ENCODE peak calls at places on chromosomes 4 and X, in seven cellular contexts. One of them, this sample, is unnamed.

GRCh38 chr4:57234252-57234775 is 124.1 kb upstream of the IGFBP7 start:
- DNase-seq in mucosa of descending colon: no peak
- DNase-seq in transverse colon: no peak
- DNase-seq in dorsolateral prefrontal cortex: no peak
- DNase-seq in IMR-90: no peak
- DNase-seq in heart right ventricle: no peak
- DNase-seq in ovary: no peak
- DNase-seq in this sample: no peak

GRCh38 chr4:138243369-138243768 is 1.2 kb upstream of the SLC7A11 start:
- DNase-seq in dorsolateral prefrontal cortex: no peak
- DNase-seq in mucosa of descending colon: no peak
- DNase-seq in ovary: no peak
- DNase-seq in heart right ventricle: no peak
- DNase-seq in transverse colon: no peak
- DNase-seq in IMR-90: no peak
- DNase-seq in this sample: no peak

GRCh38 chrX:99820197-99820596 is 589.9 kb downstream of the PCDH19 start:
- DNase-seq in heart right ventricle: no peak
- DNase-seq in mucosa of descending colon: no peak
- DNase-seq in transverse colon: no peak
- DNase-seq in dorsolateral prefrontal cortex: no peak
- DNase-seq in IMR-90: no peak
- DNase-seq in ovary: no peak
- DNase-seq in this sample: no peak

GRCh38 chrX:52416816-52417215 is 48.0 kb downstream of the XAGE2 start:
- DNase-seq in dorsolateral prefrontal cortex: no peak
- DNase-seq in IMR-90: no peak
- DNase-seq in ovary: no peak
- DNase-seq in transverse colon: no peak
- DNase-seq in heart right ventricle: no peak
- DNase-seq in mucosa of descending colon: no peak
- DNase-seq in this sample: no peak

GRCh38 chr4:81502561-81502960 is 30.9 kb upstream of the RASGEF1B start:
- DNase-seq in ovary: no peak
- DNase-seq in transverse colon: no peak
- DNase-seq in IMR-90: no peak
- DNase-seq in dorsolateral prefrontal cortex: no peak
- DNase-seq in mucosa of descending colon: no peak
- DNase-seq in heart right ventricle: no peak
- DNase-seq in this sample: no peak

GRCh38 chr4:152885185-152885584 is 50.9 kb upstream of the FHDC1 start:
- DNase-seq in transverse colon: no peak
- DNase-seq in dorsolateral prefrontal cortex: no peak
- DNase-seq in ovary: no peak
- DNase-seq in heart right ventricle: no peak
- DNase-seq in mucosa of descending colon: no peak
- DNase-seq in IMR-90: no peak
- DNase-seq in this sample: no peak

GRCh38 chrX:108735680-108736508 is 469 bp downstream of the IRS4 start:
- DNase-seq in mucosa of descending colon: no peak
- DNase-seq in transverse colon: no peak
- DNase-seq in dorsolateral prefrontal cortex: peak; percentile 24
- DNase-seq in IMR-90: no peak
- DNase-seq in ovary: peak; percentile 36
- DNase-seq in heart right ventricle: no peak
- DNase-seq in this sample: no peak

GRCh38 chr4:55132775-55133174 is 7.4 kb upstream of the KDR start:
- DNase-seq in heart right ventricle: no peak
- DNase-seq in mucosa of descending colon: no peak
- DNase-seq in IMR-90: no peak
- DNase-seq in dorsolateral prefrontal cortex: no peak
- DNase-seq in ovary: no peak
- DNase-seq in transverse colon: no peak
- DNase-seq in this sample: no peak

GRCh38 chrX:136650811-136651210 is 2.9 kb downstream of the CD40LG start:
- DNase-seq in IMR-90: no peak
- DNase-seq in mucosa of descending colon: no peak
- DNase-seq in heart right ventricle: no peak
- DNase-seq in ovary: no peak
- DNase-seq in transverse colon: no peak
- DNase-seq in dorsolateral prefrontal cortex: no peak
- DNase-seq in this sample: no peak

GRCh38 chrX:48071064-48071985 is at the start of gene ZNF630:
- DNase-seq in ovary: peak; percentile 74
- DNase-seq in dorsolateral prefrontal cortex: peak; percentile 26
- DNase-seq in mucosa of descending colon: peak; percentile 84
- DNase-seq in transverse colon: peak; percentile 85
- DNase-seq in IMR-90: peak; percentile 6
- DNase-seq in heart right ventricle: peak; percentile 77
- DNase-seq in this sample: peak; percentile 2

GRCh38 chrX:56726609-56727008 is 2.4 kb upstream of the NBDY start:
- DNase-seq in mucosa of descending colon: no peak
- DNase-seq in ovary: no peak
- DNase-seq in transverse colon: no peak
- DNase-seq in heart right ventricle: peak; percentile 6
- DNase-seq in IMR-90: peak; percentile 61
- DNase-seq in dorsolateral prefrontal cortex: no peak
- DNase-seq in this sample: peak; percentile 44

GRCh38 chr4:18020671-18021469 is 685 bp downstream of the LCORL start:
- DNase-seq in IMR-90: peak; percentile 83
- DNase-seq in transverse colon: peak; percentile 70
- DNase-seq in mucosa of descending colon: peak; percentile 70
- DNase-seq in ovary: peak; percentile 75
- DNase-seq in dorsolateral prefrontal cortex: peak; percentile 53
- DNase-seq in heart right ventricle: peak; percentile 71
- DNase-seq in this sample: peak; percentile 80

GRCh38 chr4:149409186-149410056 is 406.2 kb downstream of the IQCM start:
- DNase-seq in IMR-90: peak; percentile 38
- DNase-seq in dorsolateral prefrontal cortex: no peak
- DNase-seq in mucosa of descending colon: no peak
- DNase-seq in transverse colon: no peak
- DNase-seq in ovary: no peak
- DNase-seq in heart right ventricle: peak; percentile 68
- DNase-seq in this sample: peak; percentile 94

GRCh38 chrX:23857409-23857808 is 50.3 kb downstream of the APOO start:
- DNase-seq in transverse colon: no peak
- DNase-seq in ovary: no peak
- DNase-seq in heart right ventricle: no peak
- DNase-seq in IMR-90: no peak
- DNase-seq in dorsolateral prefrontal cortex: no peak
- DNase-seq in mucosa of descending colon: no peak
- DNase-seq in this sample: no peak

GRCh38 chrX:111869639-111870034 is 6.3 kb upstream of the TRPC5OS start:
- DNase-seq in transverse colon: peak; percentile 7
- DNase-seq in IMR-90: peak; percentile 63
- DNase-seq in heart right ventricle: peak; percentile 14
- DNase-seq in ovary: no peak
- DNase-seq in mucosa of descending colon: no peak
- DNase-seq in dorsolateral prefrontal cortex: no peak
- DNase-seq in this sample: peak; percentile 50

GRCh38 chr4:87093443-87094123 is 126.8 kb downstream of the KLHL8 start:
- DNase-seq in mucosa of descending colon: no peak
- DNase-seq in dorsolateral prefrontal cortex: no peak
- DNase-seq in IMR-90: peak; percentile 72
- DNase-seq in ovary: peak; percentile 37
- DNase-seq in transverse colon: no peak
- DNase-seq in heart right ventricle: peak; percentile 44
- DNase-seq in this sample: peak; percentile 42

GRCh38 chrX:151780621-151781020 is 46.1 kb downstream of the CNGA2 start:
- DNase-seq in ovary: no peak
- DNase-seq in mucosa of descending colon: no peak
- DNase-seq in transverse colon: no peak
- DNase-seq in heart right ventricle: no peak
- DNase-seq in dorsolateral prefrontal cortex: no peak
- DNase-seq in IMR-90: no peak
- DNase-seq in this sample: no peak

GRCh38 chrX:10350991-10351390 is 194.2 kb downstream of the CLCN4 start:
- DNase-seq in transverse colon: no peak
- DNase-seq in ovary: no peak
- DNase-seq in heart right ventricle: no peak
- DNase-seq in IMR-90: peak; percentile 41
- DNase-seq in mucosa of descending colon: no peak
- DNase-seq in dorsolateral prefrontal cortex: no peak
- DNase-seq in this sample: peak; percentile 51

GRCh38 chrX:29419774-29420553 is 795.4 kb upstream of the MAGEB2 start:
- DNase-seq in mucosa of descending colon: no peak
- DNase-seq in heart right ventricle: no peak
- DNase-seq in transverse colon: no peak
- DNase-seq in IMR-90: peak; percentile 69
- DNase-seq in dorsolateral prefrontal cortex: no peak
- DNase-seq in ovary: no peak
- DNase-seq in this sample: no peak

DNA sequence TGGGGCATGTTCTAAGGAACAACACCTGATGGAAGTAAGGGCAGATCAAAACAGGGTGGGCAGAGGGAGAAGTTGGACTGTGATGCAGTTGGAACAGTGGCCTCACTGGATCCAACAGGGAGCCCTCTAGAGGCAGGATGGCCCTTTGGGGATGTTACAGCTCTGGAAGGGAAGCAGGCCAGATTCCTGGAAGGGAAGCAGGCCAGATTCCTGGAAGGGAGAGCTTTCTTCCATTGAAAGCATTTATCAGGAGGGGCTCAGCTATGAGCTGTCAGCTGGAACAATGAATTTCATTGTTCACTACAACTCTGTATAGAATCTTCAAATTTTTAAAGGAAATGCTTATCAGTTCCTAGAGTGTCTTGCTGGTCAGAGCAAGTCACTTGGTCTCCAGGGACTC is 17.7 kb downstream of the IL15 start:
- DNase-seq in ovary: peak; percentile 17
- DNase-seq in IMR-90: peak; percentile 47
- DNase-seq in transverse colon: peak; percentile 28
- DNase-seq in mucosa of descending colon: peak; percentile 24
- DNase-seq in heart right ventricle: peak; percentile 66
- DNase-seq in dorsolateral prefrontal cortex: no peak
- DNase-seq in this sample: no peak
- TF ChIP-seq CTCF in ovary: no peak
- TF ChIP-seq CTCF in IMR-90: peak; percentile 40
- TF ChIP-seq CTCF in transverse colon: no peak
- TF ChIP-seq CTCF in mucosa of descending colon: peak; percentile 20
- TF ChIP-seq CTCF in heart right ventricle: peak; percentile 67
- TF ChIP-seq CTCF in dorsolateral prefrontal cortex: no peak
- TF ChIP-seq CTCF in this sample: peak; percentile 39

GRCh38 chr4:113604955-113605354 is 156.6 kb downstream of the CAMK2D start:
- DNase-seq in transverse colon: no peak
- DNase-seq in heart right ventricle: no peak
- DNase-seq in mucosa of descending colon: no peak
- DNase-seq in IMR-90: peak; percentile 64
- DNase-seq in dorsolateral prefrontal cortex: no peak
- DNase-seq in ovary: no peak
- DNase-seq in this sample: no peak
- H3K4me3 ChIP-seq in transverse colon: no peak overlapping the region
- H3K4me3 ChIP-seq in heart right ventricle: no peak overlapping the region
- H3K4me3 ChIP-seq in mucosa of descending colon: no peak overlapping the region
- H3K4me3 ChIP-seq in IMR-90: no peak overlapping the region
- H3K4me3 ChIP-seq in dorsolateral prefrontal cortex: no peak overlapping the region
- H3K4me3 ChIP-seq in ovary: no peak overlapping the region
- H3K4me3 ChIP-seq in this sample: no peak overlapping the region

DNA sequence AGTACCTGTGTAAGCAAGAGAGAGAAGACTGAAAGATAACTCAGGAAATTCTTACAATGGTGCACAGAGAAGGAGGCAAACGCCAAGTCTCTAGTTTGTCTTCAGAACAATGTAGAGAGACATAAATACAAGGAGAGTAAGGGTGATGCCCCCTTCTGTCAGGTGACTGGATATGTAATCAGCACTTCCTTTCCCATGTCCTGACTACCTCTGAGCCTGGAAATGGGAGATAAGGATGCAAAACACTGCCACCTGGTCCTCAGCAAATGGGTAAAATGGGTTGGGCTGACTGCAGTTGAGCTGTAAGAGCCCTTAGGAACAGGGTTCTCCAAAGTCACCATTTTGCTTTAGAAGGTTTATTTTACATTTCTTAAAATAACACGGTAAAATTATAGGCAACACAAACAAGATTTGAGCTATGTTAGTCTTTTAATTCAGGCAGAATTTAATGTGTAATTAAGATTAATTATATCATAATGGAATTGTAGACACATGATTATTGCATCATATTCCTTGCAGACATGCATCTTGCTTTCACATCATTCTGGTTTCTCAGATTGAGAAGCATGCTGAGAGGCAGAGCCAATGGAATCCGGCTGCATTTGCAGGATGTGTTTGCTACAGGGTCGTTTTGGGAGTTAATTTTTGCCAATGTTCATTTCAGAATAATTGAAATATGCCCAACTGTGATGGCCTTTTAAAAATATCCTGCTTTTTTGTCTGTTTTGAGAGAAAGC is 37.2 kb upstream of the ARX start:
- DNase-seq in transverse colon: no peak
- DNase-seq in dorsolateral prefrontal cortex: no peak
- DNase-seq in heart right ventricle: no peak
- DNase-seq in IMR-90: no peak
- DNase-seq in mucosa of descending colon: no peak
- DNase-seq in ovary: no peak
- DNase-seq in this sample: no peak
- TF ChIP-seq CTCF in transverse colon: no peak
- TF ChIP-seq CTCF in dorsolateral prefrontal cortex: no peak
- TF ChIP-seq CTCF in heart right ventricle: no peak
- TF ChIP-seq CTCF in IMR-90: no peak
- TF ChIP-seq CTCF in mucosa of descending colon: no peak
- TF ChIP-seq CTCF in ovary: no peak
- TF ChIP-seq CTCF in this sample: no peak

GRCh38 chrX:39873111-39873510 is 224.6 kb downstream of the BCOR start:
- DNase-seq in dorsolateral prefrontal cortex: no peak
- DNase-seq in transverse colon: no peak
- DNase-seq in heart right ventricle: no peak
- DNase-seq in ovary: no peak
- DNase-seq in IMR-90: no peak
- DNase-seq in mucosa of descending colon: no peak
- DNase-seq in this sample: no peak

GRCh38 chrX:39874202-39874816 is 223.4 kb downstream of the BCOR start:
- DNase-seq in heart right ventricle: no peak
- DNase-seq in mucosa of descending colon: no peak
- DNase-seq in dorsolateral prefrontal cortex: no peak
- DNase-seq in IMR-90: peak; percentile 26
- DNase-seq in ovary: no peak
- DNase-seq in transverse colon: no peak
- DNase-seq in this sample: no peak

GRCh38 chrX:39875834-39876625 is 221.7 kb downstream of the BCOR start:
- DNase-seq in IMR-90: no peak
- DNase-seq in transverse colon: no peak
- DNase-seq in ovary: no peak
- DNase-seq in mucosa of descending colon: no peak
- DNase-seq in dorsolateral prefrontal cortex: no peak
- DNase-seq in heart right ventricle: no peak
- DNase-seq in this sample: no peak

GRCh38 chrX:39869846-39870601 is 227.7 kb downstream of the BCOR start:
- DNase-seq in ovary: no peak
- DNase-seq in mucosa of descending colon: no peak
- DNase-seq in IMR-90: peak; percentile 63
- DNase-seq in transverse colon: peak; percentile 26
- DNase-seq in heart right ventricle: no peak
- DNase-seq in dorsolateral prefrontal cortex: no peak
- DNase-seq in this sample: no peak

DNA sequence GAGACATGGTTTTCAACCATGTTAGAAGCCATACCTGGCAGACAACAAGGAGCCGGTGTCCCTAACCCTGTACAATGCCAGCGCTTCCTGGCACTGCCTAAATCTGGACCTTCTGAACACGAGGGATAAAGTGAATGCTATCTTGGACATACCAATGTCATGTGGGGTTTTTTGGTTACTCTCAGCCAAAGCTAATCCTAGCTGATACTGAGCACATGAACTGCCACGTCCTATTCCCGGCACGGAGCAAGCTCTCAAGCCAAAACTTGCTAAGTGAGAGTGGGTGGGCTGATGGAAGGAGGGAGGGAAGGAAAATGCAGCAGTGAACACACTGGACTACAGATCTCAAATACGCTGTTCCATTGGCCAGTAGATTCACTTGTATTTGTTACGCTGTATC is 226.1 kb downstream of the BCOR start:
- DNase-seq in transverse colon: no peak
- DNase-seq in dorsolateral prefrontal cortex: no peak
- DNase-seq in heart right ventricle: no peak
- DNase-seq in IMR-90: no peak
- DNase-seq in ovary: no peak
- DNase-seq in mucosa of descending colon: no peak
- DNase-seq in this sample: no peak
- H3K4me3 ChIP-seq in transverse colon: no peak overlapping the region
- H3K4me3 ChIP-seq in dorsolateral prefrontal cortex: no peak overlapping the region
- H3K4me3 ChIP-seq in heart right ventricle: no peak overlapping the region
- H3K4me3 ChIP-seq in IMR-90: no peak overlapping the region
- H3K4me3 ChIP-seq in ovary: no peak overlapping the region
- H3K4me3 ChIP-seq in mucosa of descending colon: no peak overlapping the region
- H3K4me3 ChIP-seq in this sample: no peak overlapping the region

This sample was measured in AG10803.